ENCODE peak calls at places on chromosomes 6 and 20, in nine cellular contexts. One of them, this sample, is unnamed.

GRCh38 chr6:168122521-168122920 is 43.5 kb upstream of the FRMD1 start:
- DNase-seq in IMR-90: no peak
- DNase-seq in omental fat pad: no peak
- DNase-seq in D721Med: no peak
- DNase-seq in testis: no peak
- DNase-seq in astrocyte: no peak
- DNase-seq in OCI-LY7: no peak
- DNase-seq in foreskin keratinocyte: no peak
- DNase-seq in upper lobe of right lung: no peak
- DNase-seq in this sample: no peak

GRCh38 chr6:150966786-150967185 is 101.3 kb downstream of the MTHFD1L start:
- DNase-seq in IMR-90: no peak
- DNase-seq in omental fat pad: no peak
- DNase-seq in D721Med: no peak
- DNase-seq in testis: no peak
- DNase-seq in astrocyte: no peak
- DNase-seq in OCI-LY7: peak; percentile 27
- DNase-seq in foreskin keratinocyte: no peak
- DNase-seq in upper lobe of right lung: no peak
- DNase-seq in this sample: no peak

GRCh38 chr6:136225496-136225895 is 24.6 kb downstream of the MTFR2 start:
- DNase-seq in IMR-90: peak; percentile 31
- DNase-seq in omental fat pad: no peak
- DNase-seq in D721Med: no peak
- DNase-seq in testis: no peak
- DNase-seq in astrocyte: no peak
- DNase-seq in OCI-LY7: no peak
- DNase-seq in foreskin keratinocyte: peak; percentile 2
- DNase-seq in upper lobe of right lung: no peak
- DNase-seq in this sample: no peak

GRCh38 chr6:35449287-35449881 is 2.8 kb upstream of the FANCE start:
- DNase-seq in IMR-90: peak; percentile 72
- DNase-seq in omental fat pad: no peak
- DNase-seq in D721Med: peak; percentile 75
- DNase-seq in testis: peak; percentile 36
- DNase-seq in astrocyte: peak; percentile 38
- DNase-seq in OCI-LY7: peak; percentile 87
- DNase-seq in foreskin keratinocyte: peak; percentile 51
- DNase-seq in upper lobe of right lung: no peak
- DNase-seq in this sample: peak; percentile 41

GRCh38 chr20:40564997-40565680 is 123.9 kb downstream of the MAFB start:
- DNase-seq in IMR-90: peak; percentile 51
- DNase-seq in omental fat pad: no peak
- DNase-seq in D721Med: no peak
- DNase-seq in testis: no peak
- DNase-seq in astrocyte: peak; percentile 82
- DNase-seq in OCI-LY7: no peak
- DNase-seq in foreskin keratinocyte: peak; percentile 92
- DNase-seq in upper lobe of right lung: no peak
- DNase-seq in this sample: no peak

GRCh38 chr20:45890077-45890996 is 671 bp downstream of the NEURL2 start:
- DNase-seq in IMR-90: peak; percentile 78
- DNase-seq in omental fat pad: peak; percentile 80
- DNase-seq in D721Med: peak; percentile 85
- DNase-seq in testis: peak; percentile 93
- DNase-seq in astrocyte: peak; percentile 71
- DNase-seq in OCI-LY7: peak; percentile 21
- DNase-seq in foreskin keratinocyte: no peak
- DNase-seq in upper lobe of right lung: peak; percentile 89
- DNase-seq in this sample: peak; percentile 85

GRCh38 chr20:31675828-31676533 is 38.3 kb downstream of the COX4I2 start:
- DNase-seq in IMR-90: peak; percentile 25
- DNase-seq in omental fat pad: no peak
- DNase-seq in D721Med: no peak
- DNase-seq in testis: peak; percentile 69
- DNase-seq in astrocyte: peak; percentile 37
- DNase-seq in OCI-LY7: peak; percentile 71
- DNase-seq in foreskin keratinocyte: no peak
- DNase-seq in upper lobe of right lung: no peak
- DNase-seq in this sample: no peak

GRCh38 chr6:69783124-69783523 is 13.7 kb downstream of the LMBRD1 start:
- DNase-seq in IMR-90: no peak
- DNase-seq in omental fat pad: no peak
- DNase-seq in D721Med: no peak
- DNase-seq in testis: no peak
- DNase-seq in astrocyte: no peak
- DNase-seq in OCI-LY7: no peak
- DNase-seq in foreskin keratinocyte: no peak
- DNase-seq in upper lobe of right lung: no peak
- DNase-seq in this sample: no peak

GRCh38 chr6:104527761-104528415 is 331.8 kb downstream of the HACE1 start:
- DNase-seq in IMR-90: no peak
- DNase-seq in omental fat pad: no peak
- DNase-seq in D721Med: no peak
- DNase-seq in testis: peak; percentile 15
- DNase-seq in astrocyte: peak; percentile 25
- DNase-seq in OCI-LY7: peak; percentile 70
- DNase-seq in foreskin keratinocyte: no peak
- DNase-seq in upper lobe of right lung: no peak
- DNase-seq in this sample: peak; percentile 33

GRCh38 chr6:31083742-31084354 is 28.5 kb downstream of the C6orf15 start:
- DNase-seq in IMR-90: peak; percentile 92
- DNase-seq in omental fat pad: no peak
- DNase-seq in D721Med: no peak
- DNase-seq in testis: peak; percentile 41
- DNase-seq in astrocyte: peak; percentile 67
- DNase-seq in OCI-LY7: peak; percentile 58
- DNase-seq in foreskin keratinocyte: peak; percentile 65
- DNase-seq in upper lobe of right lung: no peak
- DNase-seq in this sample: peak; percentile 65

GRCh38 chr6:1263039-1263849 is 48.7 kb upstream of the FOXQ1 start:
- DNase-seq in IMR-90: no peak
- DNase-seq in omental fat pad: no peak
- DNase-seq in D721Med: no peak
- DNase-seq in testis: no peak
- DNase-seq in astrocyte: peak; percentile 6
- DNase-seq in OCI-LY7: no peak
- DNase-seq in foreskin keratinocyte: no peak
- DNase-seq in upper lobe of right lung: peak; percentile 76
- DNase-seq in this sample: no peak

GRCh38 chr20:24669701-24670100 is 200.3 kb downstream of the SYNDIG1 start:
- DNase-seq in IMR-90: no peak
- DNase-seq in omental fat pad: no peak
- DNase-seq in D721Med: no peak
- DNase-seq in testis: no peak
- DNase-seq in astrocyte: no peak
- DNase-seq in OCI-LY7: no peak
- DNase-seq in foreskin keratinocyte: no peak
- DNase-seq in upper lobe of right lung: peak; percentile 48
- DNase-seq in this sample: no peak

GRCh38 chr6:85593438-85594196 is at the start of gene SNX14:
- DNase-seq in IMR-90: peak; percentile 94
- DNase-seq in omental fat pad: peak; percentile 70
- DNase-seq in D721Med: peak; percentile 47
- DNase-seq in testis: peak; percentile 94
- DNase-seq in astrocyte: peak; percentile 92
- DNase-seq in OCI-LY7: peak; percentile 93
- DNase-seq in foreskin keratinocyte: peak; percentile 85
- DNase-seq in upper lobe of right lung: peak; percentile 98
- DNase-seq in this sample: peak; percentile 87

GRCh38 chr20:51930775-51931174 is 128.5 kb upstream of the SALL4 start:
- DNase-seq in IMR-90: peak; percentile 68
- DNase-seq in omental fat pad: no peak
- DNase-seq in D721Med: no peak
- DNase-seq in testis: no peak
- DNase-seq in astrocyte: peak; percentile 48
- DNase-seq in OCI-LY7: no peak
- DNase-seq in foreskin keratinocyte: peak; percentile 72
- DNase-seq in upper lobe of right lung: no peak
- DNase-seq in this sample: no peak

GRCh38 chr6:82248233-82248735 is 740 bp upstream of the IBTK start:
- DNase-seq in IMR-90: peak; percentile 65
- DNase-seq in omental fat pad: no peak
- DNase-seq in D721Med: peak; percentile 18
- DNase-seq in testis: no peak
- DNase-seq in astrocyte: peak; percentile 77
- DNase-seq in OCI-LY7: no peak
- DNase-seq in foreskin keratinocyte: peak; percentile 41
- DNase-seq in upper lobe of right lung: no peak
- DNase-seq in this sample: no peak

GRCh38 chr20:48832423-48832735 is 4.6 kb upstream of the PREX1 start:
- DNase-seq in IMR-90: no peak
- DNase-seq in omental fat pad: no peak
- DNase-seq in D721Med: no peak
- DNase-seq in testis: no peak
- DNase-seq in astrocyte: no peak
- DNase-seq in OCI-LY7: no peak
- DNase-seq in foreskin keratinocyte: no peak
- DNase-seq in upper lobe of right lung: no peak
- DNase-seq in this sample: no peak

GRCh38 chr20:17651761-17652388 is 30.2 kb downstream of the RRBP1 start:
- DNase-seq in IMR-90: no peak
- DNase-seq in omental fat pad: no peak
- DNase-seq in D721Med: no peak
- DNase-seq in testis: no peak
- DNase-seq in astrocyte: no peak
- DNase-seq in OCI-LY7: peak; percentile 28
- DNase-seq in foreskin keratinocyte: no peak
- DNase-seq in upper lobe of right lung: peak; percentile 61
- DNase-seq in this sample: no peak
- TF ChIP-seq CTCF in IMR-90: no peak
- TF ChIP-seq CTCF in omental fat pad: no peak
- TF ChIP-seq CTCF in D721Med: no peak
- TF ChIP-seq CTCF in testis: no peak
- TF ChIP-seq CTCF in astrocyte: no peak
- TF ChIP-seq CTCF in OCI-LY7: peak; percentile 54
- TF ChIP-seq CTCF in foreskin keratinocyte: peak; percentile 44
- TF ChIP-seq CTCF in upper lobe of right lung: no peak
- TF ChIP-seq CTCF in this sample: no peak

GRCh38 chr20:47016068-47016664 is 121.5 kb downstream of the EYA2 start:
- DNase-seq in IMR-90: no peak
- DNase-seq in omental fat pad: no peak
- DNase-seq in D721Med: no peak
- DNase-seq in testis: no peak
- DNase-seq in astrocyte: no peak
- DNase-seq in OCI-LY7: no peak
- DNase-seq in foreskin keratinocyte: no peak
- DNase-seq in upper lobe of right lung: peak; percentile 30
- DNase-seq in this sample: peak; percentile 59

GRCh38 chr20:47019106-47019824 is 124.6 kb downstream of the EYA2 start:
- DNase-seq in IMR-90: peak; percentile 94
- DNase-seq in omental fat pad: no peak
- DNase-seq in D721Med: no peak
- DNase-seq in testis: no peak
- DNase-seq in astrocyte: peak; percentile 39
- DNase-seq in OCI-LY7: no peak
- DNase-seq in foreskin keratinocyte: no peak
- DNase-seq in upper lobe of right lung: no peak
- DNase-seq in this sample: no peak

GRCh38 chr20:47021850-47022249 is 127.2 kb downstream of the EYA2 start:
- DNase-seq in IMR-90: no peak
- DNase-seq in omental fat pad: no peak
- DNase-seq in D721Med: no peak
- DNase-seq in testis: no peak
- DNase-seq in astrocyte: no peak
- DNase-seq in OCI-LY7: no peak
- DNase-seq in foreskin keratinocyte: no peak
- DNase-seq in upper lobe of right lung: no peak
- DNase-seq in this sample: no peak

GRCh38 chr20:47018381-47018780 is 123.7 kb downstream of the EYA2 start:
- DNase-seq in IMR-90: no peak
- DNase-seq in omental fat pad: no peak
- DNase-seq in D721Med: no peak
- DNase-seq in testis: no peak
- DNase-seq in astrocyte: no peak
- DNase-seq in OCI-LY7: no peak
- DNase-seq in foreskin keratinocyte: no peak
- DNase-seq in upper lobe of right lung: no peak
- DNase-seq in this sample: no peak

DNA sequence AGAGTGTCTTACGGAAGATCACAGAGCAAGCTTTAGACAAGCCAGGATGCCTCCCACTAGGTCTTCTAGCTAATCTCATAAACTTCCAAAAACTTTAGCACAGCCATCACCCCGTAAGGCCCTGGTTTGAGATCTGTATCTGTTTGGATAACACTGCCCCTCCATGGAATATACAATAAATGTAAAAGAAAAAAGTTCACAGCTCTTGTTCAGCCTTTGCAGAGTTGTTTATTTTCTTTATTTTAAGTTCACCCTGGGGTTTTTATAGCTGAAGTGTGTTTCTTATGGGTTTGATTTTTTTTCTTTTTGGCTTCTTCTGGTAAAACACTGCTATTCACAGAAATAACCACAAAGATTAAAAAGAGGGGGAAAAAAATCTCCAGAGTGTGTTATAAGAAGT is 125.6 kb downstream of the EYA2 start:
- DNase-seq in IMR-90: peak; percentile 69
- DNase-seq in omental fat pad: no peak
- DNase-seq in D721Med: no peak
- DNase-seq in testis: no peak
- DNase-seq in astrocyte: peak; percentile 3
- DNase-seq in OCI-LY7: no peak
- DNase-seq in foreskin keratinocyte: no peak
- DNase-seq in upper lobe of right lung: no peak
- DNase-seq in this sample: no peak
- TF ChIP-seq CTCF in IMR-90: peak; percentile 14
- TF ChIP-seq CTCF in omental fat pad: no peak
- TF ChIP-seq CTCF in D721Med: no peak
- TF ChIP-seq CTCF in testis: no peak
- TF ChIP-seq CTCF in astrocyte: no peak
- TF ChIP-seq CTCF in OCI-LY7: peak; percentile 61
- TF ChIP-seq CTCF in foreskin keratinocyte: peak; percentile 9
- TF ChIP-seq CTCF in upper lobe of right lung: no peak
- TF ChIP-seq CTCF in this sample: no peak

GRCh38 chr6:141077355-141078333 is 1055.1 kb upstream of the GJE1 start:
- DNase-seq in IMR-90: no peak
- DNase-seq in omental fat pad: no peak
- DNase-seq in D721Med: no peak
- DNase-seq in testis: peak; percentile 17
- DNase-seq in astrocyte: no peak
- DNase-seq in OCI-LY7: peak; percentile 29
- DNase-seq in foreskin keratinocyte: peak; percentile 17
- DNase-seq in upper lobe of right lung: no peak
- DNase-seq in this sample: peak; percentile 26
- TF ChIP-seq CTCF in IMR-90: peak; percentile 21
- TF ChIP-seq CTCF in omental fat pad: no peak
- TF ChIP-seq CTCF in D721Med: no peak
- TF ChIP-seq CTCF in testis: no peak
- TF ChIP-seq CTCF in astrocyte: peak; percentile 21
- TF ChIP-seq CTCF in OCI-LY7: peak; percentile 62
- TF ChIP-seq CTCF in foreskin keratinocyte: peak; percentile 53
- TF ChIP-seq CTCF in upper lobe of right lung: no peak
- TF ChIP-seq CTCF in this sample: peak; percentile 33

DNA sequence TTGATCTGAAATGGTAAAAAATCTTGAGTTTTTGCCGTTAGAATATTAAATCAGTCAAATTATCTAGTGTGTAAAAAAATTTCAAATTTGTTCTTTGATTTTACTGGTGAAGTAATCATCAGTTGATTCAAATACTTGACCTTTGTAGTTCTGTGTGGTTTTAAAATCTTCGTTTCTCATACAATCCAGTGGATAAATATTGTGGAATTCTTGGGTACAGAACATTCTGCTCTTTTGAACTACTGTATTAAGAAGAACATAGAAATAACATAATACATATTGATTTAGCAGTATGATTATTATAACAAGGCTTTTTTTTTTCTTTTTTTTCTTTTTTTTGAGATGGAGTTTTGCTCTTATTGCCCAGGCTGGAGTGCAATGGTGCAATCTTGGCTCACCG is 491.8 kb downstream of the CD109 start:
- DNase-seq in IMR-90: no peak
- DNase-seq in omental fat pad: no peak
- DNase-seq in D721Med: no peak
- DNase-seq in testis: no peak
- DNase-seq in astrocyte: no peak
- DNase-seq in OCI-LY7: no peak
- DNase-seq in foreskin keratinocyte: no peak
- DNase-seq in upper lobe of right lung: no peak
- DNase-seq in this sample: no peak
- TF ChIP-seq CTCF in IMR-90: no peak
- TF ChIP-seq CTCF in omental fat pad: no peak
- TF ChIP-seq CTCF in D721Med: no peak
- TF ChIP-seq CTCF in testis: no peak
- TF ChIP-seq CTCF in astrocyte: no peak
- TF ChIP-seq CTCF in OCI-LY7: no peak
- TF ChIP-seq CTCF in foreskin keratinocyte: no peak
- TF ChIP-seq CTCF in upper lobe of right lung: no peak
- TF ChIP-seq CTCF in this sample: no peak